ENCODE peak calls at places on chromosomes 11 and 22, in nine cellular contexts. N is cardiac muscle cell, J is tibial artery, T is heart right ventricle, E is left lung, R is neural progenitor cell, P is PC-3, B is sigmoid colon, V is fibroblast of lung. K is an unnamed sample.
A peak's percentile ranks its signal among the peaks of the same experiment; 100 is the strongest.

GRCh38 chr22:37509026-37509886 is 10.0 kb downstream of the CARD10 start:
- DNase-seq in N (no peak), J (no peak), T (peak; percentile 41), E (peak; percentile 28), R (no peak), P (no peak), B (no peak), V (no peak), K (no peak)

GRCh38 chr22:50169181-50169759 is 1.3 kb upstream of the PANX2 start:
- DNase-seq in N (peak; percentile 29), J (no peak), T (no peak), E (peak; percentile 78), R (no peak), P (no peak), B (peak; percentile 56), V (no peak), K (no peak)

GRCh38 chr11:102237096-102237735 is 80.1 kb upstream of the BIRC3 start:
- DNase-seq in N (no peak), J (no peak), T (no peak), E (no peak), R (peak; percentile 25), P (peak; percentile 39), B (no peak), V (peak; percentile 89), K (no peak)

GRCh38 chr22:28985581-28986290 is 75.9 kb downstream of the C22orf31 start:
- DNase-seq in N (no peak), J (no peak), T (no peak), E (no peak), R (no peak), P (no peak), B (no peak), V (peak; percentile 42), K (no peak)

GRCh38 chr11:76845069-76845468 is 15.6 kb upstream of the ACER3 start:
- DNase-seq in N (no peak), J (no peak), T (no peak), E (no peak), R (no peak), P (no peak), B (no peak), V (no peak), K (no peak)

GRCh38 chr11:125110506-125110905 is 920 bp downstream of the TMEM218 start:
- DNase-seq in N (no peak), J (no peak), T (no peak), E (no peak), R (peak; percentile 31), P (no peak), B (no peak), V (peak; percentile 6), K (no peak)

GRCh38 chr11:45045692-45046471 is 95.2 kb upstream of the TP53I11 start:
- DNase-seq in N (no peak), J (peak; percentile 74), T (peak; percentile 59), E (peak; percentile 87), R (no peak), P (peak; percentile 83), B (peak; percentile 84), V (peak; percentile 48), K (no peak)

GRCh38 chr11:64266339-64266738 is 15.0 kb downstream of the PLCB3 start:
- DNase-seq in N (no peak), J (no peak), T (no peak), E (peak; percentile 73), R (no peak), P (peak; percentile 60), B (no peak), V (peak; percentile 23), K (no peak)

GRCh38 chr11:29333993-29334780 is 682.6 kb downstream of the KCNA4 start:
- DNase-seq in N (peak; percentile 42), J (no peak), T (no peak), E (no peak), R (peak; percentile 56), P (peak; percentile 70), B (no peak), V (peak; percentile 74), K (no peak)

GRCh38 chr11:76193219-76193618 is 13.1 kb downstream of the WNT11 start:
- DNase-seq in N (no peak), J (no peak), T (no peak), E (no peak), R (peak; percentile 43), P (no peak), B (no peak), V (no peak), K (no peak)

GRCh38 chr22:48559647-48560388 is 1267.9 kb downstream of the BRD1 start:
- DNase-seq in N (no peak), J (no peak), T (no peak), E (peak; percentile 72), R (no peak), P (no peak), B (no peak), V (no peak), K (no peak)

GRCh38 chr11:123481647-123482046 is 51.6 kb downstream of the GRAMD1B start:
- DNase-seq in N (no peak), J (no peak), T (no peak), E (no peak), R (no peak), P (no peak), B (no peak), V (no peak), K (no peak)

GRCh38 chr11:113316251-113316650 is 1.9 kb downstream of the TTC12 start:
- DNase-seq in N (no peak), J (no peak), T (no peak), E (no peak), R (no peak), P (no peak), B (no peak), V (no peak), K (no peak)

GRCh38 chr11:723120-723883 is 17.3 kb downstream of the EPS8L2 start:
- DNase-seq in N (peak; percentile 54), J (no peak), T (no peak), E (no peak), R (peak; percentile 57), P (peak; percentile 33), B (no peak), V (peak; percentile 44), K (peak; percentile 38)
- H3K9me3 ChIP-seq in N (no peaks in the 10 kb centered on the region), J (no peaks in the 10 kb centered on the region), T (no peaks in the 10 kb centered on the region), E (no peaks in the 10 kb centered on the region), R (no peaks in the 10 kb centered on the region), P (no peaks in the 10 kb centered on the region), B (no peaks in the 10 kb centered on the region), V (no peaks in the 10 kb centered on the region), K (no peaks in the 10 kb centered on the region)

GRCh38 chr11:62925745-62926668 is 4.8 kb upstream of the CHRM1 start:
- DNase-seq in N (no peak), J (no peak), T (no peak), E (no peak), R (peak; percentile 58), P (no peak), B (no peak), V (no peak), K (no peak)

GRCh38 chr11:62930157-62930556 is 9.0 kb upstream of the CHRM1 start:
- DNase-seq in N (peak; percentile 51), J (no peak), T (no peak), E (no peak), R (no peak), P (no peak), B (no peak), V (no peak), K (no peak)

GRCh38 chr11:62926669-62927455 is 5.7 kb upstream of the CHRM1 start:
- DNase-seq in N (no peak), J (no peak), T (no peak), E (no peak), R (peak; percentile 32), P (no peak), B (no peak), V (no peak), K (no peak)

GRCh38 chr11:62925308-62925707 is 4.1 kb upstream of the CHRM1 start:
- DNase-seq in N (no peak), J (no peak), T (no peak), E (no peak), R (peak; percentile 73), P (no peak), B (no peak), V (no peak), K (no peak)

GRCh38 chr11:62928011-62928410 is 6.8 kb upstream of the CHRM1 start:
- DNase-seq in N (no peak), J (no peak), T (no peak), E (no peak), R (peak; percentile 43), P (no peak), B (no peak), V (no peak), K (peak; percentile 86)
- H3K27me3 ChIP-seq in N (peaks cover 45% of the 10 kb centered on the region), J (peaks cover 58% of the 10 kb centered on the region), T (no peaks in the 10 kb centered on the region), E (peaks cover 77% of the 10 kb centered on the region), R (peaks cover 88% of the 10 kb centered on the region), P (peaks cover 7% of the 10 kb centered on the region), B (peaks cover 45% of the 10 kb centered on the region), V (peaks cover 41% of the 10 kb centered on the region), K (no peaks in the 10 kb centered on the region)

GRCh38 chr22:47335958-47336357 is 573.5 kb downstream of the TBC1D22A start:
- DNase-seq in N (no peak), J (no peak), T (no peak), E (no peak), R (no peak), P (no peak), B (no peak), V (no peak), K (no peak)

GRCh38 chr22:47334596-47334995 is 572.1 kb downstream of the TBC1D22A start:
- DNase-seq in N (no peak), J (no peak), T (no peak), E (no peak), R (no peak), P (no peak), B (no peak), V (no peak), K (no peak)

GRCh38 chr22:47333625-47334024 is 571.2 kb downstream of the TBC1D22A start:
- DNase-seq in N (no peak), J (no peak), T (no peak), E (no peak), R (no peak), P (peak; percentile 42), B (no peak), V (peak; percentile 59), K (no peak)

GRCh38 chr22:47335460-47335859 is 573.0 kb downstream of the TBC1D22A start:
- DNase-seq in N (no peak), J (no peak), T (no peak), E (peak; percentile 39), R (no peak), P (no peak), B (no peak), V (no peak), K (no peak)

GRCh38 chr22:47337161-47337621 is 574.7 kb downstream of the TBC1D22A start:
- DNase-seq in N (no peak), J (no peak), T (no peak), E (no peak), R (no peak), P (peak; percentile 88), B (no peak), V (peak; percentile 94), K (peak; percentile 86)
- H3K9me3 ChIP-seq in N (no peaks in the 10 kb centered on the region), J (peaks cover 11% of the 10 kb centered on the region), T (peaks cover 3% of the 10 kb centered on the region), E (no peaks in the 10 kb centered on the region), R (peaks cover 25% of the 10 kb centered on the region), P (no peaks in the 10 kb centered on the region), B (no peaks in the 10 kb centered on the region), V (no peaks in the 10 kb centered on the region), K (no peaks in the 10 kb centered on the region)

DNA sequence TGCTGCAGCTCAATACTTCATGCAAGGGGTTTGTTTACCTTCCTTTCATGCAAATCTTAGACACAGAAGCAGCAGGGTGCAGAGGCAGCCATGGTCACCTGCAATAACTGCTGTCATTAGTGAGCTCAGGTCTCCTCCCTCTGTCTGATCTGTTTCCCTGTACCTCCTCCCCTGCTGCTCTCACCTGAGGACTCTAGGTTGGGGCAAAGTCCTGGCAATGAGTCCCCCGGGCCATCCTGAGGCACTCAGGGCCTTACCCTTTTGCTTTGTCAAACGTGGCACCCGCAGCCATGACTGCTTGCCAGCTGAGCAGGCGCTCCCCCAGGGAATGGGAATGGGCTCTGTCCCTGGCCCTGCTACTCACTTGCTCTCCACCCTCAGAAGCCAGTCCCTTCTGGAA is 3.9 kb downstream of the LRRC10B start:
- DNase-seq in N (no peak), J (no peak), T (no peak), E (no peak), R (no peak), P (no peak), B (no peak), V (no peak), K (no peak)
- H3K27me3 ChIP-seq in N (peaks cover 34% of the 10 kb centered on the region), J (peaks cover 24% of the 10 kb centered on the region), T (peaks cover 13% of the 10 kb centered on the region), E (peaks cover 66% of the 10 kb centered on the region), R (peaks cover 39% of the 10 kb centered on the region), P (peaks cover 16% of the 10 kb centered on the region), B (peaks cover 40% of the 10 kb centered on the region), V (peaks cover 10% of the 10 kb centered on the region), K (no peaks in the 10 kb centered on the region)